ENCODE peak calls at places on chromosome 6, in eight cellular contexts. A is sigmoid colon, L is upper lobe of left lung, S is HCT116, Z is transverse colon, J is IMR-90, P is spleen, F is heart left ventricle. E is an unnamed sample.
A peak's percentile ranks its signal among the peaks of the same experiment; 100 is the strongest.

GRCh38 chr6:24950210-24950941 is 14.6 kb upstream of the RIPOR2 start:
- DNase-seq in A (no peak), L (no peak), S (no peak), Z (no peak), J (no peak), P (no peak), F (no peak), E (no peak)

GRCh38 chr6:167781066-167781767 is 45.5 kb upstream of the AFDN start:
- DNase-seq in A (peak; percentile 28), L (no peak), S (no peak), Z (no peak), J (no peak), P (peak; percentile 67), F (no peak), E (no peak)

GRCh38 chr6:110181131-110182027 is 1.2 kb downstream of the CDC40 start:
- DNase-seq in A (no peak), L (peak; percentile 21), S (no peak), Z (no peak), J (peak; percentile 18), P (no peak), F (no peak), E (peak; percentile 38)

GRCh38 chr6:4506221-4506620 is 270.0 kb upstream of the CDYL start:
- DNase-seq in A (no peak), L (no peak), S (no peak), Z (no peak), J (no peak), P (no peak), F (no peak), E (no peak)

GRCh38 chr6:6407061-6407723 is 86.7 kb upstream of the F13A1 start:
- DNase-seq in A (no peak), L (no peak), S (no peak), Z (no peak), J (no peak), P (no peak), F (no peak), E (no peak)

GRCh38 chr6:158972241-158973233 is 27.5 kb downstream of the RSPH3 start:
- DNase-seq in A (no peak), L (no peak), S (peak; percentile 55), Z (no peak), J (peak; percentile 69), P (no peak), F (no peak), E (peak; percentile 68)

GRCh38 chr6:108697646-108698161 is 137.0 kb downstream of the FOXO3 start:
- DNase-seq in A (no peak), L (no peak), S (no peak), Z (no peak), J (no peak), P (no peak), F (no peak), E (no peak)

GRCh38 chr6:94487371-94487770 is 1068.0 kb upstream of the EPHA7 start:
- DNase-seq in A (no peak), L (no peak), S (no peak), Z (no peak), J (no peak), P (no peak), F (no peak), E (no peak)

GRCh38 chr6:132814716-132815570 is 574 bp downstream of the RPS12 start:
- DNase-seq in A (no peak), L (no peak), S (no peak), Z (peak; percentile 11), J (no peak), P (no peak), F (no peak), E (no peak)

GRCh38 chr6:80872194-80872950 is 765.9 kb downstream of the BCKDHB start:
- DNase-seq in A (no peak), L (no peak), S (no peak), Z (no peak), J (no peak), P (no peak), F (peak; percentile 39), E (no peak)

GRCh38 chr6:78831492-78831891 is 35.9 kb upstream of the IRAK1BP1 start:
- DNase-seq in A (no peak), L (no peak), S (no peak), Z (no peak), J (peak; percentile 3), P (no peak), F (no peak), E (no peak)

GRCh38 chr6:158999154-158999668 is 791 bp downstream of the RSPH3 start:
- DNase-seq in A (no peak), L (peak; percentile 50), S (no peak), Z (no peak), J (peak; percentile 8), P (no peak), F (no peak), E (no peak)

GRCh38 chr6:158031445-158032353 is 50.0 kb downstream of the SYNJ2 start:
- DNase-seq in A (peak; percentile 74), L (peak; percentile 83), S (peak; percentile 54), Z (peak; percentile 40), J (peak; percentile 89), P (no peak), F (peak; percentile 86), E (peak; percentile 44)

GRCh38 chr6:29702519-29703103 is 20.6 kb upstream of the HLA-F start:
- DNase-seq in A (no peak), L (peak; percentile 55), S (peak; percentile 36), Z (peak; percentile 38), J (no peak), P (peak; percentile 94), F (no peak), E (peak; percentile 21)

GRCh38 chr6:36139991-36140710 is 9.8 kb downstream of the MAPK13 start:
- DNase-seq in A (no peak), L (no peak), S (no peak), Z (no peak), J (no peak), P (no peak), F (no peak), E (peak; percentile 23)

GRCh38 chr6:149888113-149888512 is 9.8 kb downstream of the RAET1E start:
- DNase-seq in A (no peak), L (no peak), S (no peak), Z (peak; percentile 57), J (no peak), P (no peak), F (no peak), E (no peak)

GRCh38 chr6:109455161-109455501 is 441 bp downstream of the MICAL1 start:
- DNase-seq in A (no peak), L (no peak), S (no peak), Z (peak; percentile 63), J (no peak), P (peak; percentile 92), F (no peak), E (peak; percentile 35)

GRCh38 chr6:56849876-56850275 is 105.0 kb upstream of the BEND6 start:
- DNase-seq in A (no peak), L (no peak), S (no peak), Z (no peak), J (peak; percentile 81), P (no peak), F (no peak), E (no peak)

GRCh38 chr6:156175971-156176421 is 601.2 kb upstream of the ARID1B start:
- DNase-seq in A (peak; percentile 68), L (peak; percentile 26), S (peak; percentile 38), Z (peak; percentile 8), J (no peak), P (no peak), F (peak; percentile 67), E (peak; percentile 2)

GRCh38 chr6:26045939-26046368 is 41.3 kb upstream of the HFE start:
- DNase-seq in A (no peak), L (no peak), S (no peak), Z (no peak), J (no peak), P (no peak), F (no peak), E (peak; percentile 87)

GRCh38 chr6:26044140-26045045 is 42.8 kb upstream of the HFE start:
- DNase-seq in A (peak; percentile 71), L (peak; percentile 54), S (no peak), Z (peak; percentile 51), J (peak; percentile 20), P (peak; percentile 89), F (no peak), E (peak; percentile 91)

GRCh38 chr6:26045046-26045938 is 41.9 kb upstream of the HFE start:
- DNase-seq in A (peak; percentile 94), L (peak; percentile 86), S (no peak), Z (peak; percentile 80), J (peak; percentile 94), P (peak; percentile 90), F (peak; percentile 86), E (peak; percentile 97)

GRCh38 chr6:26041946-26042345 is 45.3 kb upstream of the HFE start:
- DNase-seq in A (no peak), L (no peak), S (no peak), Z (no peak), J (no peak), P (no peak), F (no peak), E (no peak)

GRCh38 chr6:26043389-26044139 is 43.7 kb upstream of the HFE start:
- DNase-seq in A (peak; percentile 93), L (peak; percentile 65), S (no peak), Z (peak; percentile 82), J (peak; percentile 99), P (peak; percentile 89), F (peak; percentile 85), E (peak; percentile 98)
- TF ChIP-seq POLR2A in A (peak; percentile 99), L (peak; percentile 90), S (no peak), Z (peak; percentile 99), J (peak; percentile 98), P (peak; percentile 97), F (peak; percentile 96), E (peak; percentile 99)

GRCh38 chr6:152380351-152380767 is 256.8 kb downstream of the SYNE1 start:
- DNase-seq in A (no peak), L (no peak), S (no peak), Z (no peak), J (peak; percentile 74), P (no peak), F (no peak), E (no peak)
- TF ChIP-seq POLR2A in A (peak; percentile 25), L (no peak), S (no peak), Z (no peak), J (no peak), P (no peak), F (no peak), E (no peak)

DNA sequence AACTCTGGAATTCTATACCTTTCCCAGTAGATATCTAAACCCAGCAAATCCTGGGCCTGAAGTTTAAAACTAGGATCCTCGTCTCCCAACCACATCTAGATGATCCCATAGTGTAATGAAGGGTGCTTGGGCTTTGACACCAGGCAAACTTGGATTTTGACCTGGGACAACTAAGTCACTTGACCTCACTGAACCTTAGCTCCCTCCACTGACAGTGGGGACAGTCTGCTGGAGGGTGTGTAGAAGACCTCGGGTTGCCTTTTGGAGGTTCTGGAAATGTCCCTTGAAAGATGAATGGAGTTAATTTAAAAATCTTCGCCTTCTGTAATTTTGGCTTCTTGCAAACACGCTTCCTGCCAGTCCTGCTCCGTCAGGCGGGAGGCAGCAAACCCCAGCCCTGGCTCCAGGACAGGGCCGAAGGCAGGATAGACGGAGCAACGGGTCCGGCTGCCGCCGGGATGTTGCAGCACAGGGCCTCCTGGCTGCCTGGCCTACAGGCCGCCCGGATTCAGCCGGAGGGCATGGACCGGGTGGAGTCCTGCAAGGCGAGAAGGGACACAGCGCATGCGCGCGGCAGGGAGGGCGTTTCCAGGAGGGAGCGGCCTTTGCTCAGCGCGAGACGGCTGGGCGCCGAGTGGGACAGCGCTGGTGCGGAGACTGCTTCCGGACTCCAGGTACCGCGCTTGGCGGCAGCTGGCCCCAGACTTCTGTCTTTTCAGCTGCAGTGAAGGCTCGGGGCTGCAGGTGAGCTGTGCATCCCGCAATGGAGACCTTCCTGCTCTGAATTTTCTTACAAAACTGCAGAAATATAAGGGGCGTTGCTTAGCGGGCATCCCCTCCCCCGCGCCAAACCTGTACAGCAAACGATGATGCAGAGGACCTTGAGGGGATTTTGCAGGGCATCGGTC is at the start of gene TMEM14A:
- DNase-seq in A (peak; percentile 97), L (peak; percentile 95), S (peak; percentile 89), Z (peak; percentile 98), J (peak; percentile 88), P (peak; percentile 98), F (peak; percentile 94), E (peak; percentile 91)
- TF ChIP-seq POLR2A in A (peak; percentile 14), L (peak; percentile 62), S (peak; percentile 91), Z (peak; percentile 85), J (no peak), P (no peak), F (no peak), E (peak; percentile 70)

GRCh38 chr6:31546962-31547726 is at the start of gene NFKBIL1:
- DNase-seq in A (peak; percentile 99), L (peak; percentile 97), S (peak; percentile 97), Z (peak; percentile 96), J (peak; percentile 98), P (peak; percentile 97), F (peak; percentile 98), E (peak; percentile 97)
- TF ChIP-seq POLR2A in A (no peak), L (peak; percentile 36), S (peak; percentile 37), Z (peak; percentile 54), J (peak; percentile 87), P (no peak), F (no peak), E (peak; percentile 65)

E was measured in erythroblast.